ENCODE peak calls at places on chromosomes 1 and 21, in four cellular contexts. Y is H1, T is H9, A is IMR-90. I is an unnamed sample.

GRCh38 chr1:10755977-10756521 is 40.4 kb downstream of the CASZ1 start:
- DNase-seq in T (peak; percentile 48), A (no peak), Y (no peak), I (no peak)

GRCh38 chr1:26529655-26530539 is at the start of gene RPS6KA1:
- DNase-seq in A (peak; percentile 11), T (peak; percentile 82), Y (no peak), I (peak; percentile 76)

GRCh38 chr1:37890378-37891014 is 31.1 kb upstream of the MTF1 start:
- DNase-seq in T (no peak), Y (no peak), A (peak; percentile 43), I (peak; percentile 44)

GRCh38 chr1:156726549-156727226 is 1.6 kb upstream of the METTL25B start:
- DNase-seq in Y (no peak), T (peak; percentile 71), A (peak; percentile 66), I (peak; percentile 85)

GRCh38 chr1:3319874-3320245 is 134.6 kb upstream of the ARHGEF16 start:
- DNase-seq in Y (peak; percentile 34), T (peak; percentile 86), A (peak; percentile 49), I (peak; percentile 90)

GRCh38 chr1:176643536-176643935 is 180.6 kb downstream of the PAPPA2 start:
- DNase-seq in Y (no peak), A (peak; percentile 18), T (no peak), I (no peak)

GRCh38 chr1:1294250-1294890 is 13.4 kb downstream of the ACAP3 start:
- DNase-seq in Y (no peak), T (no peak), A (no peak), I (no peak)

GRCh38 chr1:23444104-23444533 is 19.6 kb upstream of the TCEA3 start:
- DNase-seq in T (no peak), Y (no peak), A (peak; percentile 72), I (no peak)

GRCh38 chr21:44869860-44870747 is 3.4 kb downstream of the PTTG1IP start:
- DNase-seq in Y (no peak), T (peak; percentile 64), A (peak; percentile 96), I (peak; percentile 94)

GRCh38 chr1:156164465-156164831 is 11.1 kb downstream of the SEMA4A start:
- DNase-seq in T (no peak), Y (no peak), A (no peak), I (no peak)

GRCh38 chr1:39590546-39590945 is 14.0 kb upstream of the PABPC4 start:
- DNase-seq in Y (no peak), T (no peak), A (peak; percentile 53), I (no peak)

GRCh38 chr1:165824269-165824643 is 3.2 kb upstream of the UCK2 start:
- DNase-seq in A (no peak), Y (no peak), T (no peak), I (no peak)

GRCh38 chr1:187794561-187794960 is 965.8 kb downstream of the PLA2G4A start:
- DNase-seq in Y (no peak), A (no peak), T (no peak), I (no peak)

GRCh38 chr1:6421266-6421665 is 1.5 kb upstream of the HES2 start:
- DNase-seq in A (no peak), Y (no peak), T (no peak), I (no peak)

GRCh38 chr1:1178794-1179331 is 5.2 kb downstream of the TTLL10 start:
- DNase-seq in Y (no peak), A (no peak), T (peak; percentile 26), I (no peak)

GRCh38 chr1:208928335-208928734 is 655.2 kb upstream of the CAMK1G start:
- DNase-seq in T (no peak), Y (no peak), A (no peak), I (no peak)

GRCh38 chr1:4653796-4654715 is at the start of gene AJAP1:
- DNase-seq in A (no peak), Y (no peak), T (peak; percentile 77), I (peak; percentile 47)

GRCh38 chr1:114756949-114757454 is 782 bp downstream of the CSDE1 start:
- DNase-seq in A (peak; percentile 58), Y (no peak), T (no peak), I (peak; percentile 58)

GRCh38 chr1:2834146-2834475 is 32.6 kb upstream of the TTC34 start:
- DNase-seq in Y (no peak), A (no peak), T (no peak), I (no peak)

GRCh38 chr21:46122241-46122671 is 24.3 kb downstream of the COL6A2 start:
- DNase-seq in T (no peak), A (peak; percentile 78), Y (no peak), I (no peak)

GRCh38 chr1:1629430-1630190 is 2.4 kb upstream of the MMP23B start:
- DNase-seq in A (no peak), Y (no peak), T (no peak), I (peak; percentile 83)

GRCh38 chr1:244384066-244384465 is 67.6 kb downstream of the ADSS2 start:
- DNase-seq in A (no peak), Y (no peak), T (no peak), I (no peak)

GRCh38 chr1:45730075-45730779 is 20.2 kb downstream of the IPP start:
- DNase-seq in Y (no peak), A (no peak), T (no peak), I (peak; percentile 22)

GRCh38 chr1:112563341-112563740 is 54.6 kb downstream of the WNT2B start:
- DNase-seq in A (no peak), Y (no peak), T (no peak), I (no peak)

GRCh38 chr1:152906023-152906565 is 2.3 kb upstream of the IVL start:
- DNase-seq in Y (no peak), A (peak; percentile 8), T (no peak), I (peak; percentile 85)

GRCh38 chr1:36094621-36095061 is 5.9 kb downstream of the ADPRS start:
- DNase-seq in Y (no peak), T (no peak), A (no peak), I (no peak)

GRCh38 chr1:107362468-107362867 is 221.6 kb downstream of the NTNG1 start:
- DNase-seq in T (no peak), Y (no peak), A (no peak), I (no peak)
- H3K56ac ChIP-seq in T (no peak overlapping the region), Y (no peak overlapping the region), A (no peak overlapping the region), I (no peak overlapping the region)

DNA sequence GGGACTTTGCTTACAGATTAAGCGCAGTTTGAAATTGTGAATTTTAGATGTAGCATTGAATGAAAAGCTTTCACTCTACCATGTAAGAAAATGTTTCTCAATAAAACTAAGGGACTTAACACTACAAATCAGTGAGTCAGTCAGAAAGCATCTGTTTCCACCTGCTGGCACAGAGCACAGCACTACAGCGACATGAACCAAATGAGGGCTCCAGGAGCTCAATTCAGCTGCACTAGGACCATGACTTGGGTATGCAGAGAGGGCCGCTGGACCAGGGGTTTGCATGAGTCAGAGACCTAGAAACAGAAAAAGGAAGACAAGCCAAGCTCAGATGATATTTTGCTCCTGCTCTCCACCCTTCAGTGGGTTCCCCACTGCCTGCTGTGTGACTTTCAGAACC is 5.2 kb downstream of the SUSD4 start:
- DNase-seq in T (no peak), A (no peak), Y (no peak), I (peak; percentile 50)
- H3K27me3 ChIP-seq in T (no peaks in the 10 kb centered on the region), A (peaks cover 49% of the 10 kb centered on the region), Y (no peaks in the 10 kb centered on the region), I (peaks cover 1% of the 10 kb centered on the region)

GRCh38 chr1:12617511-12617900 is 504 bp downstream of the DHRS3 start:
- DNase-seq in T (no peak), A (no peak), Y (no peak), I (peak; percentile 54)
- H2BK5ac ChIP-seq in T (no peak overlapping the region), A (peak overlapping the region; percentile 86), Y (peak overlapping the region; percentile 88), I (no peak overlapping the region)

GRCh38 chr1:101506541-101507164 is 269.8 kb downstream of the S1PR1 start:
- DNase-seq in T (no peak), A (peak; percentile 31), Y (no peak), I (peak; percentile 54)
- H3K56ac ChIP-seq in T (no peak overlapping the region), A (no peak overlapping the region), Y (no peak overlapping the region), I (no peak overlapping the region)

GRCh38 chr1:214546886-214547641 is 4.3 kb downstream of the PTPN14 start:
- DNase-seq in T (no peak), A (no peak), Y (no peak), I (no peak)
- H3K27me3 ChIP-seq in T (no peaks in the 10 kb centered on the region), A (no peaks in the 10 kb centered on the region), Y (no peaks in the 10 kb centered on the region), I (no peaks in the 10 kb centered on the region)

GRCh38 chr1:109394591-109395281 is 3.0 kb downstream of the SORT1 start:
- DNase-seq in T (no peak), Y (no peak), A (no peak), I (no peak)

GRCh38 chr1:109392037-109392787 is 5.5 kb downstream of the SORT1 start:
- DNase-seq in T (no peak), A (no peak), Y (no peak), I (no peak)

GRCh38 chr1:109393602-109394233 is 4.0 kb downstream of the SORT1 start:
- DNase-seq in Y (no peak), T (no peak), A (no peak), I (no peak)

GRCh38 chr1:109391626-109392025 is 6.1 kb downstream of the SORT1 start:
- DNase-seq in A (no peak), Y (no peak), T (no peak), I (no peak)

GRCh38 chr1:109392788-109393580 is 4.7 kb downstream of the SORT1 start:
- DNase-seq in T (no peak), Y (no peak), A (peak; percentile 81), I (no peak)
- H2BK5ac ChIP-seq in T (no peak overlapping the region), Y (no peak overlapping the region), A (peak overlapping the region; percentile 82), I (no peak overlapping the region)

I was measured in mesendoderm.